ENCODE peak calls at places on chromosome 6, in ten cellular contexts. K is right lobe of liver, F is IMR-90, V is fibroblast of lung, Y is lower lobe of right lung, M is psoas muscle, O is AG04450, H is fibroblast of mammary gland, U is upper lobe of right lung, P is upper lobe of left lung. L is an unnamed sample.
A peak's percentile ranks its signal among the peaks of the same experiment; 100 is the strongest.

GRCh38 chr6:111746983-111747773 is 126.1 kb downstream of the FYN start:
- DNase-seq in F (no peak), O (no peak), M (no peak), V (no peak), U (no peak), H (no peak), K (no peak), P (no peak), Y (no peak), L (no peak)

GRCh38 chr6:162177733-162178132 is 549.8 kb downstream of the PRKN start:
- DNase-seq in M (no peak), V (peak; percentile 41), U (no peak), P (no peak), F (no peak), Y (no peak), H (peak; percentile 49), K (no peak), O (no peak), L (peak; percentile 57)

GRCh38 chr6:129007819-129008218 is 124.9 kb downstream of the LAMA2 start:
- DNase-seq in U (no peak), P (no peak), M (no peak), Y (no peak), F (no peak), V (no peak), K (no peak), O (no peak), H (no peak), L (no peak)

GRCh38 chr6:129648819-129649491 is 61.0 kb downstream of the ARHGAP18 start:
- DNase-seq in P (no peak), Y (no peak), H (no peak), V (no peak), O (no peak), K (no peak), F (no peak), U (no peak), M (no peak), L (no peak)

GRCh38 chr6:45650527-45651135 is 272.9 kb upstream of the SUPT3H start:
- DNase-seq in O (no peak), M (no peak), Y (no peak), K (no peak), P (no peak), H (peak; percentile 98), V (peak; percentile 98), U (no peak), F (peak; percentile 94), L (peak; percentile 95)

GRCh38 chr6:31837612-31838553 is 10.3 kb downstream of the HSPA1B start:
- DNase-seq in K (no peak), P (no peak), V (no peak), M (no peak), F (no peak), Y (no peak), H (peak; percentile 41), O (no peak), U (no peak), L (no peak)

GRCh38 chr6:6969761-6970223 is 138.0 kb upstream of the RREB1 start:
- DNase-seq in K (no peak), Y (no peak), H (no peak), F (no peak), P (no peak), O (no peak), M (no peak), V (peak; percentile 12), U (peak; percentile 71), L (no peak)

GRCh38 chr6:39003072-39003471 is 45.5 kb upstream of the GLP1R start:
- DNase-seq in Y (no peak), U (no peak), M (no peak), F (no peak), H (no peak), P (no peak), O (no peak), V (no peak), K (no peak), L (no peak)

GRCh38 chr6:127907960-127908640 is 7.2 kb upstream of the THEMIS start:
- DNase-seq in P (no peak), V (no peak), Y (no peak), H (no peak), F (no peak), O (no peak), K (no peak), M (no peak), U (no peak), L (no peak)

GRCh38 chr6:39992861-39993622 is 58.8 kb upstream of the MOCS1 start:
- DNase-seq in H (no peak), U (no peak), M (no peak), O (no peak), P (no peak), F (no peak), V (peak; percentile 2), K (no peak), Y (no peak), L (no peak)

GRCh38 chr6:466564-466963 is 75.0 kb downstream of the IRF4 start:
- DNase-seq in H (no peak), Y (no peak), P (peak; percentile 63), V (no peak), K (no peak), U (no peak), O (no peak), M (no peak), F (no peak), L (no peak)

GRCh38 chr6:52538921-52539354 is 37.9 kb downstream of the TRAM2 start:
- DNase-seq in O (no peak), P (no peak), Y (no peak), M (no peak), U (no peak), H (peak; percentile 80), V (peak; percentile 77), K (no peak), F (peak; percentile 65), L (peak; percentile 59)

GRCh38 chr6:108468346-108468745 is 92.4 kb upstream of the FOXO3 start:
- DNase-seq in O (no peak), U (no peak), F (no peak), V (no peak), K (no peak), P (no peak), H (no peak), M (no peak), Y (no peak), L (no peak)

GRCh38 chr6:108463789-108464188 is 96.9 kb upstream of the FOXO3 start:
- DNase-seq in K (no peak), H (no peak), F (no peak), Y (no peak), O (no peak), P (no peak), M (no peak), U (no peak), V (peak; percentile 12), L (no peak)

DNA sequence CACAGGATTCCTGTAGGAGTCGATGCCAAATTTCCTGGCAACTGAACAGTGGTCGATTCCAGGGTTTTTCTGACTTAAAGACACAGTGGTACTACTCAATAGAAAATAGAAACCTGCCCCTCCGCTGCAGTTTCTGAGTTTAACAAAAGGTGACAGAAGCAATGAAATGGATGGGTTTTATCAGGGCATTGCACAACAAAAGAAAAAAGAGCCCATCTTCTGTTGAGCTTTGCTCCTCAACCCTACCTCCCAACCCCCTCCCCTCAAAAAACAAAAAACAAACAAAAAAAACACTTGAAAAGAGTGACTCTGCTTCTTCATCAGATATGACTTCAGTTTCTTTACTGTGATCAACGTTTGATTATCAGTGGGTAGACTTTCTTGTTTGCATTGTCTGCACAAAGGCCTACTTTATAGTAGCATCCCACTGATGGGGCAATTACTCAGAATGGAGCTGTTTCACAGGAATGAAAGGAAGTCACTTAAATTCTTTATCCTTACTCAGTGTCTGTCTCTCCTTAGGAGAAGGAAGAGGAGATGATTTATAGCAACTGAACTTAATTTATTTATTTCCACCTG is 96.1 kb upstream of the FOXO3 start:
- DNase-seq in V (peak; percentile 23), Y (no peak), M (no peak), K (no peak), H (no peak), O (no peak), U (no peak), F (no peak), P (no peak), L (no peak)
- H3K4me3 ChIP-seq in V (no peak overlapping the region), Y (no peak overlapping the region), M (no peak overlapping the region), K (no peak overlapping the region), H (no peak overlapping the region), O (no peak overlapping the region), U (no peak overlapping the region), F (no peak overlapping the region), P (no peak overlapping the region), L (no peak overlapping the region)

GRCh38 chr6:130872250-130873095 is 45.3 kb downstream of the SMLR1 start:
- DNase-seq in P (no peak), U (peak; percentile 80), F (peak; percentile 44), M (peak; percentile 80), V (peak; percentile 25), H (peak; percentile 56), Y (peak; percentile 73), K (peak; percentile 73), O (no peak), L (peak; percentile 82)
- TF ChIP-seq CTCF in P (peak; percentile 81), U (peak; percentile 95), F (peak; percentile 76), M (peak; percentile 78), V (peak; percentile 97), H (peak; percentile 98), Y (peak; percentile 87), K (peak; percentile 93), O (peak; percentile 95), L (peak; percentile 94)

GRCh38 chr6:87151786-87152527 is 3.4 kb upstream of the ZNF292 start:
- DNase-seq in V (peak; percentile 67), Y (peak; percentile 76), P (peak; percentile 93), M (peak; percentile 83), K (peak; percentile 77), O (no peak), U (peak; percentile 86), H (peak; percentile 41), F (peak; percentile 31), L (peak; percentile 79)
- H3K4me3 ChIP-seq in V (peak overlapping the region; percentile 43), Y (peak overlapping the region; percentile 59), P (peak overlapping the region; percentile 12), M (peak overlapping the region; percentile 99), K (peak overlapping the region; percentile 51), O (peak overlapping the region; percentile 53), U (peak overlapping the region; percentile 71), H (peak overlapping the region; percentile 28), F (peak overlapping the region; percentile 44), L (peak overlapping the region; percentile 53)

GRCh38 chr6:90610671-90611542 is 24.0 kb upstream of the MAP3K7 start:
- DNase-seq in Y (peak; percentile 46), P (peak; percentile 87), U (peak; percentile 67), F (peak; percentile 4), O (no peak), M (peak; percentile 55), K (peak; percentile 53), H (no peak), V (peak; percentile 39), L (no peak)
- TF ChIP-seq CTCF in Y (no peak), P (no peak), U (no peak), F (no peak), O (no peak), M (no peak), K (no peak), H (no peak), V (no peak), L (no peak)